ENCODE peak calls at places on chromosomes 11 and 22, in eight cellular contexts. One of them, this sample, is unnamed.

GRCh38 chr11:6979365-6979764 is 40.8 kb downstream of the ZNF214 start:
- DNase-seq in H1: no peak
- DNase-seq in neural progenitor cell: no peak
- DNase-seq in fibroblast of lung: peak; percentile 3
- DNase-seq in neuronal stem cell: no peak
- DNase-seq in trophoblast cell: no peak
- DNase-seq in PC-3: peak; percentile 4
- DNase-seq in DND-41: no peak
- DNase-seq in this sample: no peak

GRCh38 chr11:72369786-72370185 is 64.5 kb downstream of the CLPB start:
- DNase-seq in DND-41: no peak
- DNase-seq in fibroblast of lung: no peak
- DNase-seq in neural progenitor cell: no peak
- DNase-seq in trophoblast cell: peak; percentile 43
- DNase-seq in neuronal stem cell: no peak
- DNase-seq in H1: no peak
- DNase-seq in PC-3: no peak
- DNase-seq in this sample: no peak

GRCh38 chr22:24155597-24156145 is 25.6 kb upstream of the SUSD2 start:
- DNase-seq in DND-41: peak; percentile 56
- DNase-seq in H1: no peak
- DNase-seq in neural progenitor cell: peak; percentile 80
- DNase-seq in fibroblast of lung: peak; percentile 72
- DNase-seq in neuronal stem cell: peak; percentile 30
- DNase-seq in trophoblast cell: no peak
- DNase-seq in PC-3: peak; percentile 51
- DNase-seq in this sample: peak; percentile 61

GRCh38 chr11:127106142-127106541 is 105.6 kb upstream of the KIRREL3 start:
- DNase-seq in PC-3: no peak
- DNase-seq in fibroblast of lung: no peak
- DNase-seq in DND-41: no peak
- DNase-seq in trophoblast cell: no peak
- DNase-seq in neuronal stem cell: peak; percentile 69
- DNase-seq in H1: no peak
- DNase-seq in neural progenitor cell: peak; percentile 72
- DNase-seq in this sample: no peak

GRCh38 chr11:20399498-20399897 is 12.0 kb downstream of the PRMT3 start:
- DNase-seq in PC-3: no peak
- DNase-seq in fibroblast of lung: no peak
- DNase-seq in trophoblast cell: no peak
- DNase-seq in DND-41: no peak
- DNase-seq in neural progenitor cell: no peak
- DNase-seq in H1: no peak
- DNase-seq in neuronal stem cell: no peak
- DNase-seq in this sample: no peak

GRCh38 chr22:44928711-44929347 is 81.0 kb downstream of the PHF21B start:
- DNase-seq in fibroblast of lung: no peak
- DNase-seq in neuronal stem cell: no peak
- DNase-seq in H1: no peak
- DNase-seq in neural progenitor cell: no peak
- DNase-seq in DND-41: no peak
- DNase-seq in trophoblast cell: no peak
- DNase-seq in PC-3: no peak
- DNase-seq in this sample: no peak

GRCh38 chr22:49955581-49956417 is 4.8 kb upstream of the PIM3 start:
- DNase-seq in trophoblast cell: no peak
- DNase-seq in PC-3: no peak
- DNase-seq in neuronal stem cell: no peak
- DNase-seq in neural progenitor cell: no peak
- DNase-seq in DND-41: no peak
- DNase-seq in H1: no peak
- DNase-seq in fibroblast of lung: no peak
- DNase-seq in this sample: peak; percentile 1

GRCh38 chr22:36386900-36387663 is 685 bp downstream of the MYH9 start:
- DNase-seq in trophoblast cell: no peak
- DNase-seq in neuronal stem cell: no peak
- DNase-seq in PC-3: no peak
- DNase-seq in fibroblast of lung: peak; percentile 30
- DNase-seq in DND-41: peak; percentile 54
- DNase-seq in neural progenitor cell: peak; percentile 50
- DNase-seq in H1: no peak
- DNase-seq in this sample: peak; percentile 61

GRCh38 chr11:125886997-125887372 is 483 bp upstream of the HYLS1 start:
- DNase-seq in fibroblast of lung: peak; percentile 10
- DNase-seq in neural progenitor cell: no peak
- DNase-seq in H1: no peak
- DNase-seq in PC-3: peak; percentile 63
- DNase-seq in DND-41: peak; percentile 16
- DNase-seq in neuronal stem cell: no peak
- DNase-seq in trophoblast cell: peak; percentile 19
- DNase-seq in this sample: peak; percentile 68

GRCh38 chr22:38204784-38205183 is 3.0 kb downstream of the MAFF start:
- DNase-seq in neural progenitor cell: no peak
- DNase-seq in DND-41: peak; percentile 30
- DNase-seq in neuronal stem cell: no peak
- DNase-seq in fibroblast of lung: peak; percentile 53
- DNase-seq in PC-3: no peak
- DNase-seq in H1: no peak
- DNase-seq in trophoblast cell: no peak
- DNase-seq in this sample: no peak
- H3K4me3 ChIP-seq in neural progenitor cell: no peak overlapping the region
- H3K4me3 ChIP-seq in DND-41: no peak overlapping the region
- H3K4me3 ChIP-seq in neuronal stem cell: no peak overlapping the region
- H3K4me3 ChIP-seq in fibroblast of lung: peak overlapping the region; percentile 40
- H3K4me3 ChIP-seq in PC-3: no peak overlapping the region
- H3K4me3 ChIP-seq in H1: no peak overlapping the region
- H3K4me3 ChIP-seq in trophoblast cell: no peak overlapping the region
- H3K4me3 ChIP-seq in this sample: no peak overlapping the region

DNA sequence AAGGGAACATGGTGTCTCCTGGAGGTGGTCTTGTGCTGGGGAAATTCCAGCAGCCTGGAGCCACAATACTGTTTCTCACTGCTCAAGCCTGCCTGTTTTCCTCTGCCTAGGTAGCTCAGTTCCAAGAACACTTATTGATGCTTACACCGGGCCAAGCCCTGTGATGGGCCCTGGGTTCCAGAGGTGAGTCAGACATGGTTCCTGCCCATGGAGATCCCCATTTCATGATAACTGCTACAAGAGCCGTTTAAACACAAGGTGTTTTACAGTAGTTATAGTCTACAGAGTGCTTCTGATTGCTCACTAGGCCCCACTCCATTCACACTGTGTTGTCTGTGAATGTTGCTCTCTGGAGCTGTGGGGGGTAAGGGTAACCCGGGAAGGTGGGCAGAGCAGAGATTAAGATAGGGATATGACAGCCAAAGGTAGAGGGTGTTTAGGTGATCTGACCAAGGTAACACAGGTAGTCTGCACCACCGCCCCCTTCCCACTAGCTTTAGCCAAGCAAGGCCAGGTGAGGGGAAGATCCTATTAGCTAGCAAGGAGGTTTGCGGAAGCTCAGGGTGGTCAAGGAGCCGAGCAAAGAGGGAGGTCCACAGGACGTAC is 696 bp upstream of the MICAL2 start:
- DNase-seq in H1: no peak
- DNase-seq in PC-3: no peak
- DNase-seq in fibroblast of lung: no peak
- DNase-seq in DND-41: no peak
- DNase-seq in neuronal stem cell: no peak
- DNase-seq in trophoblast cell: no peak
- DNase-seq in neural progenitor cell: no peak
- DNase-seq in this sample: no peak
- H2AFZ ChIP-seq in H1: peak overlapping the region; percentile 85
- H2AFZ ChIP-seq in PC-3: peak overlapping the region; percentile 89
- H2AFZ ChIP-seq in fibroblast of lung: peak overlapping the region; percentile 93
- H2AFZ ChIP-seq in DND-41: peak overlapping the region; percentile 64
- H2AFZ ChIP-seq in neuronal stem cell: peak overlapping the region; percentile 92
- H2AFZ ChIP-seq in trophoblast cell: peak overlapping the region; percentile 68
- H2AFZ ChIP-seq in neural progenitor cell: no peak overlapping the region
- H2AFZ ChIP-seq in this sample: peak overlapping the region; percentile 95

GRCh38 chr11:3877252-3878035 is 22.0 kb downstream of the STIM1 start:
- DNase-seq in fibroblast of lung: no peak
- DNase-seq in H1: no peak
- DNase-seq in trophoblast cell: no peak
- DNase-seq in DND-41: no peak
- DNase-seq in neural progenitor cell: peak; percentile 25
- DNase-seq in PC-3: peak; percentile 67
- DNase-seq in neuronal stem cell: no peak
- DNase-seq in this sample: no peak
- H3K9ac ChIP-seq in fibroblast of lung: no peak overlapping the region
- H3K9ac ChIP-seq in H1: no peak overlapping the region
- H3K9ac ChIP-seq in trophoblast cell: no peak overlapping the region
- H3K9ac ChIP-seq in DND-41: no peak overlapping the region
- H3K9ac ChIP-seq in neural progenitor cell: no peak overlapping the region
- H3K9ac ChIP-seq in PC-3: no peak overlapping the region
- H3K9ac ChIP-seq in neuronal stem cell: no peak overlapping the region
- H3K9ac ChIP-seq in this sample: no peak overlapping the region

DNA sequence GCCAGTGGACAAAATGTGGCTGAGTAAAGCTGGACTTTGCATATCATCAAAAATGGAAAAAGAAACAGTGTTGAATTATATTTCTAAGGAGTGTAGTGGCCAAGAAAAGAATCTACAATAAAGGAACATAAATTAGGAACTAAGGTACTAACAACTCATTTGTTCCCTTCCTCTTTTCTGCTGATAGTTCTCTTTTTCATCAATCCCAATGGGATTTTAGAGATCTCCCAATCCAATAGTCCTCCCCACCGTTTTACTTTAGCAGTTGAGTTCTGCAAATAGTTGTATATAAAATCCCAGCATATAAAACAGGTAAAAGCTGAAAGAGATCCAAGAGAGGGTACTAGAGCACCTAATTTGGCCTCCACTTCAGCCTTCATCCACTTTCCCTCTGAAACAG is 2.0 kb downstream of the PRCP start:
- DNase-seq in trophoblast cell: no peak
- DNase-seq in PC-3: no peak
- DNase-seq in H1: no peak
- DNase-seq in neuronal stem cell: no peak
- DNase-seq in neural progenitor cell: no peak
- DNase-seq in DND-41: no peak
- DNase-seq in fibroblast of lung: no peak
- DNase-seq in this sample: no peak
- H3K4me3 ChIP-seq in trophoblast cell: no peak overlapping the region
- H3K4me3 ChIP-seq in PC-3: no peak overlapping the region
- H3K4me3 ChIP-seq in H1: no peak overlapping the region
- H3K4me3 ChIP-seq in neuronal stem cell: no peak overlapping the region
- H3K4me3 ChIP-seq in neural progenitor cell: no peak overlapping the region
- H3K4me3 ChIP-seq in DND-41: no peak overlapping the region
- H3K4me3 ChIP-seq in fibroblast of lung: no peak overlapping the region
- H3K4me3 ChIP-seq in this sample: no peak overlapping the region